ENCODE peak calls at places on chromosome X, in four cellular contexts. U is sigmoid colon, L is epithelial cell of esophagus, Z is ovary. H is an unnamed sample.
A peak's percentile ranks its signal among the peaks of the same experiment; 100 is the strongest.

GRCh38 chrX:129641941-129642340 is 12.8 kb downstream of the APLN start:
- DNase-seq in U (no peak), Z (no peak), L (no peak), H (no peak)

GRCh38 chrX:19514791-19515614 is at the start of gene MAP3K15:
- DNase-seq in U (no peak), L (peak; percentile 5), Z (peak; percentile 26), H (no peak)

GRCh38 chrX:132833373-132833772 is 125.1 kb downstream of the HS6ST2 start:
- DNase-seq in U (no peak), L (no peak), Z (no peak), H (no peak)

GRCh38 chrX:8748855-8749254 is 16.9 kb upstream of the ANOS1 start:
- DNase-seq in U (no peak), L (peak; percentile 52), Z (no peak), H (no peak)

GRCh38 chrX:154804957-154805695 is at the start of gene MPP1:
- DNase-seq in U (peak; percentile 87), L (peak; percentile 76), Z (peak; percentile 81), H (peak; percentile 81)

GRCh38 chrX:121195719-121196118 is 148.3 kb downstream of the GLUD2 start:
- DNase-seq in U (no peak), L (no peak), Z (no peak), H (no peak)

GRCh38 chrX:153455571-153455970 is 9.7 kb upstream of the TREX2 start:
- DNase-seq in L (no peak), Z (no peak), U (no peak), H (no peak)

GRCh38 chrX:48683411-48683982 is at the start of gene WAS:
- DNase-seq in Z (no peak), L (no peak), U (no peak), H (no peak)

GRCh38 chrX:103571726-103572125 is 13.6 kb upstream of the TCEAL4 start:
- DNase-seq in L (no peak), Z (no peak), U (no peak), H (no peak)

GRCh38 chrX:5458300-5458699 is 770.4 kb downstream of the NLGN4X start:
- DNase-seq in U (no peak), L (no peak), Z (no peak), H (no peak)

GRCh38 chrX:148854351-148854750 is 353.9 kb downstream of the AFF2 start:
- DNase-seq in Z (no peak), U (no peak), L (peak; percentile 2), H (no peak)

GRCh38 chrX:120308959-120309872 is 2.0 kb downstream of the TMEM255A start:
- DNase-seq in U (peak; percentile 79), L (peak; percentile 77), Z (peak; percentile 73), H (peak; percentile 15)

DNA sequence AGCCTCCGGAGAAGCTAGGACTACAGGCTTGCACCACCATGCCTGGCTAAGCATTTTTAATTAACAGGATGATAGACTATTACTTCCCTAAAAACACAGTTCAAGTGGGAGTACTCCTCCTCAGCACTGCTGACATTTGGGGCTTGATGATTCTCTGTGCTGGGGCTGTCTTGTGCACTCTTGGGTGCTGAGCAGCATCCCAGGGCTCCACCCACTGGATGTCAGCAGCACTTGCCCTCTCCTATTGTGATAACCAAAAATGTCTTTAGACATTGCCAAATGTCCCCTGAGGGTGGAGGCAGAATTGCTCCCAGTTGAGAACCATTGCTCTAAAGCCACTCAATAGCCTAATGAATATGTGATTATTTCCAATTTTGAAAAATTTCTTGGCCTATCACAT is 60.4 kb downstream of the CLCN4 start:
- DNase-seq in U (no peak), L (no peak), Z (no peak), H (no peak)
- TF ChIP-seq CTCF in U (no peak), L (no peak), Z (no peak), H (no peak)

DNA sequence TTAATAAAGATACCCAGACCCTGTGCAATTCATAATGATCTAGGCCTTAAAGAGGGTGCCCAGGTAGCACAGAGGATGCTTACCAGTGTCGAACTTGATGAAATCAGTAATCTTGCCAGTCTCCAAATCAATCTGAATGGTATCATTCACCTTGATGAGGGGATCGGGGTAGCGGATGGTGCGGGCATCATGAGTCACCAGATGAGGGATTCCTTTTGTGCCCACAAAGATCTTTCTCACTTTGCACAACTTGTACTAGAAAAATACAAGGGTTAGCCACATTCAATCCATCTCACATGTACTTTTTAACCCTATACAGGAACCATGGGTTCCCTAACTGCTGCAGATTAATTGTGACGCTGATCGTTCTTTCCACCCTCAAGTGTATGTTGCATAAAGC is 3.3 kb downstream of the RPS4X start:
- DNase-seq in U (no peak), Z (no peak), L (no peak), H (no peak)
- H3K4me3 ChIP-seq in U (no peak overlapping the region), Z (no peak overlapping the region), L (peak overlapping the region; percentile 76), H (no peak overlapping the region)

DNA sequence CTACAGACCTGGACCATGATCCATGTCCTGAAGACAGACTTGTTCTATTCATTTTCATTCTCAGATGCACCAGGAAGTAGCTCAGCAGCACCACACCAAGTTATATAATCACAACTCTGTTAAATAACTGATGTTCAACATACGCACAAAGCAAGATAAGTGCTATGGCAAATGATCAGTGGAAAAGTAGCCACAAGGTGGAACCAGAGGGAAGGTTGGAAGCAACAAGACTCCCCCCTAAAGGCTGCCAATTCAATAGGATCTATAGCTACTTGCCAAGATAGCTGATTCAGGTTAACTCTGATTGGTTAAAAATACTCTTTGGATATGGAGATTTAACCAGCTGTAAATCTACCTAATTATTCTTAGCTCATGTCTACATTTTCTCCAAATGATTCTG is 23.7 kb upstream of the FAM47B start:
- DNase-seq in L (peak; percentile 44), Z (no peak), U (no peak), H (no peak)
- TF ChIP-seq CTCF in L (peak; percentile 40), Z (no peak), U (no peak), H (peak; percentile 18)

DNA sequence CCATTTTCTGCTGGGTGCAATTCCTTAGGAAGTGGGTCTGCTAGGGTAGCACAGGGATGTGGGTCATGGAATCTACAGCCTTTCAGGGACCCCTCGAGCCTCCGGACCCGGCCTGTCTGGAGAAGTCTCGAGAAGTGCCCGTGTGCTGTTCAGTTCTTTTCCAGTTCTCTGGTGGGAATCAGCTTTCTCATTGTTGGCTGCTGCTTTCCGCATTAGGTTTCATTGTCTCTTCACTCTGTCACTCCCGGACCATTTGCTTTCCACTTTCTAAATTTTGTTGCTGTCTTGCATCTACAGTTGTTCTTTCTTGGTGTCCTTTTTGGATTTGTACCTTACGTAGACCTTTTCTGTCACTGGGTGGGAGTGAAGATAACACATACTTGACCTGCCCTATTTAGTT is 6.1 kb downstream of the RAB9A start:
- DNase-seq in Z (no peak), U (no peak), L (no peak), H (no peak)
- H3K4me3 ChIP-seq in Z (no peak overlapping the region), U (no peak overlapping the region), L (no peak overlapping the region), H (no peak overlapping the region)

GRCh38 chrX:45781901-45782553 is 581.4 kb upstream of the DIPK2B start:
- DNase-seq in Z (no peak), L (peak; percentile 79), U (no peak), H (no peak)
- TF ChIP-seq CTCF in Z (no peak), L (peak; percentile 30), U (no peak), H (no peak)

GRCh38 chrX:88612870-88613329 is 134.1 kb upstream of the CPXCR1 start:
- DNase-seq in Z (no peak), U (no peak), L (no peak), H (no peak)
- H3K4me3 ChIP-seq in Z (no peak overlapping the region), U (no peak overlapping the region), L (no peak overlapping the region), H (peak overlapping the region; percentile 11)